ENCODE peak calls at places on chromosome 21, in four cellular contexts. Z is right cardiac atrium, V is LoVo, R is pons. C is an unnamed sample.

GRCh38 chr21:42262826-42263225 is 43.9 kb downstream of the ABCG1 start:
- DNase-seq in V (peak), Z (peak), R (no peak), C (peak)

GRCh38 chr21:29725025-29725736 is 214.6 kb downstream of the GRIK1 start:
- DNase-seq in V (no peak), Z (no peak), R (no peak), C (peak)

GRCh38 chr21:15932681-15933200 is 203.0 kb downstream of the USP25 start:
- DNase-seq in R (no peak), Z (no peak), V (no peak), C (no peak)

GRCh38 chr21:19236209-19236608 is 832.6 kb upstream of the TMPRSS15 start:
- DNase-seq in V (no peak), Z (no peak), R (no peak), C (no peak)

GRCh38 chr21:37593015-37593414 is 226.4 kb downstream of the DYRK1A start:
- DNase-seq in Z (no peak), V (no peak), R (no peak), C (no peak)

GRCh38 chr21:45319461-45320211 is 31.9 kb upstream of the POFUT2 start:
- DNase-seq in V (no peak), R (no peak), Z (peak), C (no peak)

GRCh38 chr21:43956667-43957030 is 55.5 kb upstream of the TRAPPC10 start:
- DNase-seq in V (no peak), Z (no peak), R (no peak), C (no peak)

GRCh38 chr21:44289381-44290010 is 3.8 kb downstream of the AIRE start:
- DNase-seq in Z (no peak), R (no peak), V (no peak), C (no peak)

GRCh38 chr21:46459356-46460112 is 843 bp downstream of the DIP2A start:
- DNase-seq in V (no peak), R (no peak), Z (peak), C (no peak)

GRCh38 chr21:17462276-17462981 is 50.4 kb upstream of the CXADR start:
- DNase-seq in R (no peak), Z (no peak), V (peak), C (no peak)

GRCh38 chr21:39385299-39386145 is 36.6 kb upstream of the HMGN1 start:
- DNase-seq in Z (peak), V (peak), R (peak), C (peak)

C was measured in LNCaP clone FGC.